ENCODE peak calls at places on chromosome 3, in six cellular contexts. Q is A549, Z is vagina, W is endothelial cell of umbilical vein, E is body of pancreas, P is right lobe of liver. C is an unnamed sample.

GRCh38 chr3:61353353-61353752 is 102.1 kb upstream of the FHIT start:
- DNase-seq in P (no peak), W (no peak), E (no peak), Q (no peak), Z (no peak), C (no peak)

GRCh38 chr3:46905191-46905560 is 27.7 kb downstream of the PTH1R start:
- DNase-seq in Q (no peak), Z (no peak), W (no peak), P (no peak), E (no peak), C (no peak)

GRCh38 chr3:183526838-183527420 is 28.6 kb downstream of the KLHL6 start:
- DNase-seq in Z (no peak), W (peak), Q (no peak), E (no peak), P (no peak), C (no peak)

GRCh38 chr3:121520510-121520909 is 25.3 kb downstream of the POLQ start:
- DNase-seq in P (no peak), W (no peak), Q (no peak), E (no peak), Z (no peak), C (no peak)

GRCh38 chr3:28449398-28449797 is 100.8 kb upstream of the AZI2 start:
- DNase-seq in E (no peak), Z (no peak), P (no peak), Q (no peak), W (no peak), C (no peak)

GRCh38 chr3:120093119-120093922 is 926 bp downstream of the GSK3B start:
- DNase-seq in E (peak), P (peak), Q (peak), Z (peak), W (peak), C (no peak)

GRCh38 chr3:20857636-20858035 is 671.6 kb upstream of the SGO1 start:
- DNase-seq in Z (no peak), W (no peak), E (no peak), Q (no peak), P (no peak), C (no peak)

GRCh38 chr3:45507820-45508317 is 86.7 kb upstream of the LIMD1 start:
- DNase-seq in P (no peak), Q (peak), E (no peak), W (peak), Z (no peak), C (no peak)

GRCh38 chr3:128322030-128323022 is 144.4 kb downstream of the DNAJB8 start:
- DNase-seq in P (peak), W (peak), Z (peak), Q (peak), E (peak), C (peak)

GRCh38 chr3:59327324-59327939 is 277.6 kb upstream of the CFAP20DC start:
- DNase-seq in W (no peak), Z (no peak), Q (no peak), P (no peak), E (no peak), C (no peak)

GRCh38 chr3:10551821-10552630 is 46.6 kb upstream of the ATP2B2 start:
- DNase-seq in W (no peak), Q (no peak), P (peak), E (no peak), Z (no peak), C (no peak)

GRCh38 chr3:40044487-40044886 is 235.1 kb downstream of the MYRIP start:
- DNase-seq in P (no peak), Q (no peak), W (no peak), Z (no peak), E (no peak), C (no peak)

GRCh38 chr3:44915702-44916438 is 41.5 kb downstream of the TGM4 start:
- DNase-seq in P (no peak), Z (no peak), Q (no peak), W (no peak), E (no peak), C (no peak)

GRCh38 chr3:129624347-129625070 is 18.0 kb upstream of the PLXND1 start:
- DNase-seq in Q (no peak), E (no peak), Z (peak), W (peak), P (peak), C (no peak)

DNA sequence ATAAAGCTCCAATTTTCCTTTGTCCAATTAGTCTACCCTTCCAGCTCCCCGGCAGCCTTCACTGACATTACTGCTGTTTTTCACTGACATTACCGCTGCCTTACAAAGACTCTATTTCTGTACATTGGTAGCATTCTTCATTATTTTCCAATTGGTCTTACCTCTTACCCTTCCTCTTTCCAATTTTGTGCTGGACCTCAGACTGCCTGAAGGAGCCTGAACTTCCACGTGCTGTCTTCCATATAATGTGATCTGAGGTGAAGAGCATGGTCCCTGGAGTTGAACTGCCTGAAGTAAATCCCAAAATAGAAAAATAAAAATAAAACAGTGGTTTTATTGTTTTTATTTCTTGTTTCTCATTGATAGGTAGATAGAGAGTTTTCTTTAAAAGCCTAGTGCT is 9.2 kb upstream of the TNIK start:
- DNase-seq in E (no peak), P (no peak), Q (no peak), W (no peak), Z (no peak), C (no peak)
- H3K27ac ChIP-seq in E (no peak), P (no peak), Q (no peak), W (no peak), Z (no peak), C (no peak)

DNA sequence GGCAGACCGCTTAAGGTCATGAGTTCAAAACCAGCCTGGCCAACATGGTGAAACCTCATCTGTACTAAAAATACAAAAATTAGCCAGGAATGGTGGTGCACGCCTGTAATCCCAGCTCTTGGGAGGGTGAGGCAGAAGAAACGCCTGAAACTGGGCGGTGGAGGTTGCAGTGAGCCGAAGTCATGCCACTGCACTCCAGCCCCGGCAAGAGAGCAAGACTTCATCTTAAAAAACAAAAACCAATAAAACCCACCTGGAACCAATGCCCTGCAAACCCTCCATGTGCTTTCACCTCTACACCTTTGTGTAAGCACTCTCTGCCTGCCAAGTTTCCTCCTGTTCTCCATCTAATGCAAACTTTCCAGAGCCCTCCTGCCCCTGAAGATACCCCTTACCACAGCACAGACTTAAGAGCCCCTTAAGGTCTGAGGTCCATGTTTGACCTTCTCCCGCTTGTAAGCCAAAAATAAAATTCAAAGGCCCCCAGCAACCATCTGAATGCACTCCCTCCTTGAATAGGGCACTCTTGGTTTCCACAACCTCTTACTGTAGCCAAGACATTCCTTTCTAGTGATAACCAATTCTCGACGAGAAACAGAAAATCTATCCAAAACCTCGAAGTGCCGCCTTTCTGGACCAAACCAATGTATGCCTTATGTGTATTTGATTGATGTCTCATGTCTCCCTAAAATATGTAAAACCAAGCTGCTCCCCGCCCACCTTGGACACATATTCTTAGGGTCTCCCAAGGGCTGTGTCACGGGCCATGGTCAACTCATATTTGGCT is 3.0 kb downstream of the RPL32 start:
- DNase-seq in E (no peak), Z (no peak), W (no peak), Q (no peak), P (no peak), C (no peak)
- TF ChIP-seq POLR2A in E (no peak), Z (no peak), W (no peak), Q (no peak), P (no peak), C (no peak)

GRCh38 chr3:123936400-123936799 is 24.6 kb downstream of the CCDC14 start:
- DNase-seq in Z (no peak), Q (no peak), P (no peak), E (no peak), W (no peak), C (no peak)

GRCh38 chr3:123939706-123940105 is 21.3 kb downstream of the CCDC14 start:
- DNase-seq in Z (no peak), Q (no peak), E (no peak), W (no peak), P (no peak), C (no peak)

GRCh38 chr3:123935830-123936229 is 25.2 kb downstream of the CCDC14 start:
- DNase-seq in Z (no peak), P (no peak), Q (no peak), E (no peak), W (no peak), C (no peak)

DNA sequence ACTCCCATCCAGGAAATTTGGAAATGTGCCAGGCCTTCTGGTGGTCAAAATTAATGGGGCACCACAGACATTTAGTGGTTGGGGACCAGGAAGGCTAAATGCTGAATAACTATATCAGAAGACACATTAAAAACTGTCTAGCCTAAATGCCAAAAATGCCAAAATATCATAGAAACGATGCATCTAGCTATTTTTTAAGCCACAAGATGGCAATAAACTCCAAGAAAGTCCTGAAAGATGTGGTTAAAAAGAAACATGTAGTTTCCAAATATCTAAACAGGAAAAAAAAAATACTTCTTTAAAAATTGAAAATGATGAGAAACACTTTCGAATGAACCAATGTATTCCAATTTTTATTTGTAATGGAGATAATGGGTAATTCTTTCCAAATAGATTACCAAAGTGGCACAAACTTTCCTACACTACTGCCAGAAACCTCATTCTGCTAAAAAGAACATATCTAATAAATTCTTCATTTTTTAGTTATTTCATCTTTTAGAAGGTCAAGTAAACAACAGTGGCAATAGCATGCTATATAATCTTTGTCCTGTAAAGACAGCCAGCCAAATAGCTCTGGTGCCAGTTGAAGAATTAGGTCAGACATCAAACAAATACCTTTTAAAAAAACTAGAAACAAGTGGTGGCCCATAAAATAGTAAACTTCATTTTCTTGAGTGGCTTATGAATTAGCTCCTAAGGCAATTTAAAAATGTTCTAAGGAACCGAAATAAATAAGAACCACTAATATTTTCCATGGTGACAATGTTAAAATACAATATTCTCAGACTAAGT is 19.7 kb downstream of the CCDC14 start:
- DNase-seq in W (no peak), Q (no peak), E (no peak), P (no peak), Z (no peak), C (no peak)
- TF ChIP-seq CTCF in W (no peak), Q (peak), E (peak), P (no peak), Z (no peak), C (no peak)

DNA sequence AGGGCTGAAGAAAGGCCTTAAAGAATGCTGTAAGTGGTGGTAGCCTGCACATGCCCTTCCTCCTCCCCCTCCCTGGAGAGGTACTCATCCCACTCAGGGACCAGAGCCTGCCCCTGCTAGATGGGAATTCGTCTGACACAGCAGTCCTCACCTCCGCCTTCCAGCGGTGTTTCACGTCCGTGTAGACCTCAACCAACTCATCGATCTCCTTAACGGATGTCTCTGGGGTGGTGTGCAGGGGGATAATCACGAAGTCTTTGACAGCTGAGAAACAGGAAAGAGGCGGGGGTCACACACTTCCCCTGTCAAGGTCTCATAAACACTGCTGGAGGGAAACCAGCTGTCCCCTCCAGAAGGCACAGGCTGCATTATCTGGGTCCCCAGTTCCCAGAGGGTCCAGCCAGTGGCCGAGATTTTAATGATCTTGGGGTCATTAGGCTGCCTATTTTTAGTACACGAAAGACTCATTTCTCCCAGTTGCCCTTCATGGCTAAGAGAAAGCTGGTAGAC is 9.9 kb downstream of the DNASE1L3 start:
- DNase-seq in E (no peak), W (peak), P (no peak), Q (no peak), Z (no peak), C (no peak)
- H3K27ac ChIP-seq in E (no peak), W (no peak), P (peak), Q (no peak), Z (peak), C (no peak)

C was measured in stomach.